ENCODE peak calls at places on chromosomes 12 and 14, in four cellular contexts. E is left ventricle myocardium inferior, Z is fibroblast of the aortic adventitia, G is kidney epithelial cell. R is an unnamed sample.

GRCh38 chr14:63543826-63544320 is 696 bp upstream of the PPP2R5E start:
- DNase-seq in E (no peak), Z (no peak), G (no peak), R (peak; percentile 16)

GRCh38 chr12:23585156-23585781 is 364.2 kb downstream of the SOX5 start:
- DNase-seq in E (no peak), Z (no peak), G (no peak), R (no peak)

GRCh38 chr12:130661501-130662255 is 54.4 kb downstream of the RIMBP2 start:
- DNase-seq in E (no peak), Z (no peak), G (no peak), R (no peak)

GRCh38 chr12:105420659-105421240 is 90.3 kb downstream of the C12orf75 start:
- DNase-seq in E (peak; percentile 66), Z (peak; percentile 87), G (no peak), R (peak; percentile 82)

GRCh38 chr14:52042371-52043037 is 26.4 kb downstream of the NID2 start:
- DNase-seq in E (no peak), Z (no peak), G (no peak), R (no peak)

GRCh38 chr12:92989715-92990484 is 60.8 kb upstream of the EEA1 start:
- DNase-seq in E (no peak), Z (no peak), G (no peak), R (no peak)

GRCh38 chr14:71089974-71090373 is 182.7 kb downstream of the PCNX1 start:
- DNase-seq in E (no peak), Z (peak; percentile 59), G (no peak), R (no peak)

GRCh38 chr14:33967138-33967537 is 16.3 kb upstream of the EGLN3 start:
- DNase-seq in E (no peak), Z (no peak), G (no peak), R (no peak)

GRCh38 chr12:92080390-92081285 is 65.0 kb downstream of the BTG1 start:
- DNase-seq in E (no peak), Z (peak; percentile 82), G (peak; percentile 78), R (peak; percentile 82)

GRCh38 chr14:104969741-104970230 is 8.4 kb downstream of the AHNAK2 start:
- DNase-seq in E (no peak), Z (no peak), G (no peak), R (no peak)

GRCh38 chr14:67837011-67837624 is 17.5 kb downstream of the RAD51B start:
- DNase-seq in E (no peak), Z (peak; percentile 91), G (peak; percentile 34), R (peak; percentile 87)

GRCh38 chr12:95463019-95463418 is 10.9 kb upstream of the METAP2 start:
- DNase-seq in E (no peak), Z (no peak), G (no peak), R (no peak)

GRCh38 chr12:18259906-18260682 is 1.2 kb upstream of the PIK3C2G start:
- DNase-seq in E (no peak), Z (no peak), G (no peak), R (no peak)

GRCh38 chr12:107598906-107599305 is 86.7 kb upstream of the PWP1 start:
- DNase-seq in E (no peak), Z (no peak), G (no peak), R (no peak)

GRCh38 chr12:79023261-79023660 is 158.7 kb downstream of the SYT1 start:
- DNase-seq in E (no peak), Z (peak; percentile 38), G (no peak), R (no peak)

GRCh38 chr12:114850853-114851252 is 166.9 kb upstream of the TBX3 start:
- DNase-seq in E (no peak), Z (no peak), G (no peak), R (no peak)

GRCh38 chr14:61973981-61974380 is 211.8 kb downstream of the SNAPC1 start:
- DNase-seq in E (no peak), Z (no peak), G (no peak), R (peak; percentile 71)

GRCh38 chr12:15982471-15982870 is 71.3 kb downstream of the DERA start:
- DNase-seq in E (no peak), Z (peak; percentile 75), G (no peak), R (peak; percentile 62)

GRCh38 chr12:60101715-60102114 is 505.9 kb downstream of the SLC16A7 start:
- DNase-seq in E (no peak), Z (peak; percentile 75), G (no peak), R (peak; percentile 32)

GRCh38 chr12:12428047-12428446 is 71.2 kb downstream of the BORCS5 start:
- DNase-seq in E (no peak), Z (no peak), G (no peak), R (no peak)

GRCh38 chr14:92693998-92694780 is 54.2 kb downstream of the LGMN start:
- DNase-seq in E (no peak), Z (peak; percentile 10), G (peak; percentile 52), R (no peak)

GRCh38 chr12:39782026-39782545 is 162.5 kb upstream of the ABCD2 start:
- DNase-seq in E (no peak), Z (no peak), G (no peak), R (no peak)

GRCh38 chr12:5135126-5135525 is 91.4 kb downstream of the KCNA5 start:
- DNase-seq in E (no peak), Z (no peak), G (no peak), R (no peak)

GRCh38 chr12:49541140-49541861 is 2.5 kb downstream of the KCNH3 start:
- DNase-seq in E (no peak), Z (no peak), G (no peak), R (no peak)

GRCh38 chr12:131105736-131106356 is 152.1 kb downstream of the ADGRD1 start:
- DNase-seq in E (no peak), Z (no peak), G (no peak), R (no peak)

GRCh38 chr12:16307843-16308475 is 30.5 kb upstream of the SLC15A5 start:
- DNase-seq in E (no peak), Z (peak; percentile 10), G (no peak), R (no peak)

GRCh38 chr12:11015775-11016430 is 6.5 kb downstream of the TAS2R19 start:
- DNase-seq in E (no peak), Z (no peak), G (no peak), R (no peak)

DNA sequence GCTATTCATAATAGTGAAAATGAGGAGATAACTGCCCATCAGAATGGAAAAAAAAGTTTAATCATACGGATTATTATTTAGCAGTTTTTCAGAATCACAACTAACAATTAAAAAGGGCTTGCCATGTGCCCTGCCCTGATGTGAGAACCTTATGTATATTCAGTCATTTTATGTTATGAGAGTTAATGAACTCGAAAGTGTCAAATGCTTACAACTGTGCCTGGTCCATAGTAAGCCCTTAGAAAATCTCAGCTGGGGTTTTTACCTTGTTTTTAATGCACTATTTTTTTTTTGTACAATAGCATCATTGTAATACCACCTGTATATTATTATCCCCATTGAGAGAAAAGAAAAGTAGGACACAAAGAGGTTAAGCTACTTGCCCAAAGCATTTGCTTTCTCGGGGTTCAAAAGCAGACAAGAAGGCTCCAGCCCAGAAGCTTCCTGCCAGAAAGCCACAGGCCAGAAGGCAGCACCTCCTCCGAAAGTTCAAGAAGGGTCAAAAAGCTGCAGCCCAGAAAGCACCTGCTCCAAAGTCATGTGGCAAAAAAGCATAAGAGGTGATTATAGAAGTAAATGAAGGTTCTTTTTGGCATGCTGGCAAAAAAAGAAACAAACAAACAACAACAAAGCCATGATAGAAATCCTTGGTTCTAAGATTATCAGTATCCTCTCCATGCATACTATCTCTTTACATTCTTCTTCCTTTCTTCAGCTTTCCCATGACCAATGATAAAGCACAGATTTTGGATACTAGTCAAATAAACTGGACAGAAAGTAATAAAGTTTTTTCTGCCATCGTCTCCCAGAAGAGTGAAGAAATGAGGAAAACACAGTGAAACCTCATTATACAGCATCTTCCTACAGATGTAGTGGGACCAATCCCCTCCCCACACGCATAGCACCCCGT is 59.1 kb upstream of the NAP1L1 start:
- DNase-seq in E (no peak), Z (no peak), G (no peak), R (no peak)
- H3K4me3 ChIP-seq in E (no peak overlapping the region), Z (no peak overlapping the region), G (no peak overlapping the region), R (no peak overlapping the region)

GRCh38 chr12:83432176-83432719 is 745.5 kb downstream of the TMTC2 start:
- DNase-seq in E (no peak), Z (no peak), G (no peak), R (no peak)
- TF ChIP-seq CTCF in E (no peak), Z (no peak), G (no peak), R (no peak)

GRCh38 chr12:124569375-124570148 is 2.1 kb upstream of the NCOR2 start:
- DNase-seq in E (no peak), Z (no peak), G (no peak), R (peak; percentile 29)
- H3K4me3 ChIP-seq in E (no peak overlapping the region), Z (no peak overlapping the region), G (no peak overlapping the region), R (no peak overlapping the region)

GRCh38 chr14:81211844-81212243 is 8.9 kb downstream of the GTF2A1 start:
- DNase-seq in E (peak; percentile 30), Z (peak; percentile 44), G (no peak), R (peak; percentile 22)
- TF ChIP-seq CTCF in E (peak; percentile 66), Z (peak; percentile 48), G (peak; percentile 39), R (peak; percentile 53)

GRCh38 chr12:102916252-102917025 is 605 bp downstream of the PAH start:
- DNase-seq in E (no peak), Z (no peak), G (no peak), R (no peak)
- H3K4me3 ChIP-seq in E (no peak overlapping the region), Z (no peak overlapping the region), G (no peak overlapping the region), R (no peak overlapping the region)

DNA sequence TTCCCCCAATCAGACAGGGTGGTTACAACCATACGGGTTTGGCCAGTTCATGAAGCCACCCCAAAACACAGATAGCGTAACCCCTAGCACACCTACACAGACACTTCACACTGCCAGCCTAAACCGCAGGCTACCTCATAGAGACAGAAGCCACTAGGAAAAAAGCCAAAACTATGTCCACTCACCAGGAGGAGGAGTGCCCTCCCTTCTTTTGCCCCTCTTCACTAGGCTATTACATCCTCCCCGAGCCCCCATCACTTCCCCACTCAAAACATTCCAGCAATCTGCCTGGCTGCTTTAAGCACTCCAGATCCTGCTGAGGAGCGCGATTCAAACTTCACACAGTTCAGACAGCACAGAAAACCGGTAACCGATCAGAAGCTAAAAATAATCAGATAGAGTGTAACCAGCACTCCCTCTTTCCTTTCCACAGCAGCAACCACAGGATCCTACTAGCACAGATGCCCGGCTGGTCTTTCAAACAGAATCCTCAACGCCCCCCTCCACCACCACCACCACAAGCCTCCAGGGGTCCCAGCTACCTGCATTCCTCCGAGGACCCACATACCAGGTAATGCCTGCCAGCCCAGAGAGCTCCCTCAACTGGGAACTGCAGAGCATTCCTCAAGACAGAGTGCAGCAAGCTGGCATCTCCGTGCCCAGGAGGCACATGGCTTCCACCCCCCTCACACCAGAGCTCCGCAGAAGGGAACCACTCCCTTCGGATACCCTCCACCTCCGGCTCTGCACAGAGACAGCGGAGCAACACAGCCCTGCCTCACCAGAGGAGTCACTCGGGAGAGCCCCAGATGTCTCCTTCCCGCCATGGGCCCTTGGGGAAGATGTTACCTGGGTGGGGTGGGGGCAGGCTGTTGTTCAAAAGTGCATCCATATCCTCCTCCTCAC is 1.5 kb downstream of the CHD4 start:
- DNase-seq in E (peak; percentile 17), Z (peak; percentile 28), G (no peak), R (peak; percentile 22)
- TF ChIP-seq CTCF in E (no peak), Z (no peak), G (peak; percentile 4), R (no peak)